ENCODE peak calls at places on chromosomes 3 and 15, in seven cellular contexts. Z is breast epithelium, H is sigmoid colon, Y is adrenal gland, U is HCT116, S is upper lobe of left lung, I is heart left ventricle. X is an unnamed sample.

GRCh38 chr3:72050048-72050632 is 265.2 kb upstream of the PROK2 start:
- DNase-seq in S (no peak), Z (no peak), U (no peak), Y (no peak), H (no peak), I (no peak), X (no peak)

GRCh38 chr3:56001991-56002390 is 466.3 kb downstream of the ERC2 start:
- DNase-seq in H (no peak), S (no peak), I (no peak), U (no peak), Z (no peak), Y (no peak), X (no peak)

GRCh38 chr3:43273429-43273828 is 12.9 kb upstream of the SNRK start:
- DNase-seq in S (no peak), Y (no peak), U (no peak), H (no peak), I (no peak), Z (no peak), X (no peak)

GRCh38 chr3:80297720-80298119 is 529.9 kb upstream of the ROBO1 start:
- DNase-seq in Z (no peak), Y (no peak), S (no peak), U (no peak), I (no peak), H (no peak), X (no peak)

GRCh38 chr3:52441122-52441771 is 3.7 kb downstream of the SEMA3G start:
- DNase-seq in I (no peak), Y (no peak), H (peak; percentile 51), U (no peak), S (no peak), Z (no peak), X (no peak)

GRCh38 chr3:10505050-10505790 is at the start of gene ATP2B2:
- DNase-seq in H (no peak), S (no peak), I (no peak), Z (no peak), U (no peak), Y (no peak), X (no peak)

GRCh38 chr3:129278970-129279906 is 568 bp downstream of the HMCES start:
- DNase-seq in S (peak; percentile 36), Z (no peak), I (no peak), U (peak; percentile 10), H (peak; percentile 75), Y (peak; percentile 41), X (no peak)

GRCh38 chr3:45092132-45093031 is 53.8 kb downstream of the CDCP1 start:
- DNase-seq in Y (no peak), S (no peak), Z (no peak), H (no peak), I (no peak), U (peak; percentile 52), X (no peak)

GRCh38 chr15:44447772-44448376 is 20.4 kb downstream of the CTDSPL2 start:
- DNase-seq in H (no peak), U (no peak), Z (no peak), I (no peak), S (no peak), Y (no peak), X (no peak)

GRCh38 chr3:192133271-192133670 is 594.1 kb downstream of the FGF12 start:
- DNase-seq in Z (no peak), S (no peak), I (no peak), H (no peak), Y (no peak), U (no peak), X (no peak)

GRCh38 chr15:63463030-63463429 is 41.4 kb upstream of the USP3 start:
- DNase-seq in S (no peak), Z (no peak), U (no peak), Y (no peak), I (no peak), H (no peak), X (no peak)

GRCh38 chr3:23873941-23874340 is 42.8 kb downstream of the NKIRAS1 start:
- DNase-seq in Y (no peak), Z (no peak), I (no peak), S (no peak), U (no peak), H (no peak), X (no peak)

GRCh38 chr3:25156526-25157075 is 271.5 kb upstream of the RARB start:
- DNase-seq in I (no peak), H (no peak), Z (no peak), S (no peak), U (no peak), Y (no peak), X (no peak)

GRCh38 chr3:114319453-114319852 is 25.6 kb downstream of the TIGIT start:
- DNase-seq in I (no peak), H (no peak), Z (no peak), Y (no peak), U (no peak), S (no peak), X (no peak)

GRCh38 chr3:45595364-45596154 is 1.0 kb downstream of the LIMD1 start:
- DNase-seq in I (peak; percentile 67), U (no peak), Z (no peak), S (no peak), Y (peak; percentile 30), H (peak; percentile 76), X (peak; percentile 78)

GRCh38 chr15:80974914-80975313 is 14.7 kb downstream of the MESD start:
- DNase-seq in I (no peak), H (no peak), Z (no peak), S (no peak), Y (no peak), U (no peak), X (no peak)

GRCh38 chr15:98853593-98854420 is 153.8 kb downstream of the PGPEP1L start:
- DNase-seq in H (peak; percentile 75), S (peak; percentile 62), I (no peak), U (no peak), Y (no peak), Z (no peak), X (no peak)

GRCh38 chr15:41507820-41508290 is 5.8 kb downstream of the LTK start:
- DNase-seq in Z (peak; percentile 90), S (no peak), H (no peak), I (peak; percentile 63), U (no peak), Y (peak; percentile 72), X (no peak)

DNA sequence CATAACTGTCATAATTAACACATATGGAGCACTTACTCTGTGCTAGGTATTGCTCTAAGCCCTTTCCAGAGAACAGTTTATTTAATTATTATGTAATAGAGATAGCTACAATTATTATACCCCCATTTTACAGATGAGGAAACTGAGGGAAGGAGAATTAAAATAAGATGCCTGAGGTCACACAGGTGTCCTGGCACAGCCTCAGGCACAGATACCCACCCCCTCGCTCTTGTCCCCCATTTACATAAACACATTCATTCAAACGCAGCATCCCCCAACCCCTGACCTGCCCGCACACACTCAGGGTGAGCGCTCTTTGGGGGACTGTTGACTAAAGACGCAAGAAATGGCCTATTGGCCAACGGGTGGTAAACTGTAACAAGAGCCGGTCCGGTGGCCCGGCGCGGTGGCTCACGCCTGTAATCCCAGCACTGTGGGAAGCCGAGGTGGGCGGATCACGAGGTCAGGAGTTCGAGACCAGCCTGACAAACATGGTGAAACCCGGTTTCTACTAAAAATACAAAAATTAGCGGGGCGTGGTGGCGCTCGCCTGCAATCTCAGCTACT is 2.1 kb upstream of the ISL2 start:
- DNase-seq in Z (no peak), S (no peak), H (no peak), Y (no peak), I (no peak), U (no peak), X (no peak)
- TF ChIP-seq POLR2A in Z (no peak), S (no peak), H (no peak), Y (no peak), I (no peak), U (no peak), X (no peak)

DNA sequence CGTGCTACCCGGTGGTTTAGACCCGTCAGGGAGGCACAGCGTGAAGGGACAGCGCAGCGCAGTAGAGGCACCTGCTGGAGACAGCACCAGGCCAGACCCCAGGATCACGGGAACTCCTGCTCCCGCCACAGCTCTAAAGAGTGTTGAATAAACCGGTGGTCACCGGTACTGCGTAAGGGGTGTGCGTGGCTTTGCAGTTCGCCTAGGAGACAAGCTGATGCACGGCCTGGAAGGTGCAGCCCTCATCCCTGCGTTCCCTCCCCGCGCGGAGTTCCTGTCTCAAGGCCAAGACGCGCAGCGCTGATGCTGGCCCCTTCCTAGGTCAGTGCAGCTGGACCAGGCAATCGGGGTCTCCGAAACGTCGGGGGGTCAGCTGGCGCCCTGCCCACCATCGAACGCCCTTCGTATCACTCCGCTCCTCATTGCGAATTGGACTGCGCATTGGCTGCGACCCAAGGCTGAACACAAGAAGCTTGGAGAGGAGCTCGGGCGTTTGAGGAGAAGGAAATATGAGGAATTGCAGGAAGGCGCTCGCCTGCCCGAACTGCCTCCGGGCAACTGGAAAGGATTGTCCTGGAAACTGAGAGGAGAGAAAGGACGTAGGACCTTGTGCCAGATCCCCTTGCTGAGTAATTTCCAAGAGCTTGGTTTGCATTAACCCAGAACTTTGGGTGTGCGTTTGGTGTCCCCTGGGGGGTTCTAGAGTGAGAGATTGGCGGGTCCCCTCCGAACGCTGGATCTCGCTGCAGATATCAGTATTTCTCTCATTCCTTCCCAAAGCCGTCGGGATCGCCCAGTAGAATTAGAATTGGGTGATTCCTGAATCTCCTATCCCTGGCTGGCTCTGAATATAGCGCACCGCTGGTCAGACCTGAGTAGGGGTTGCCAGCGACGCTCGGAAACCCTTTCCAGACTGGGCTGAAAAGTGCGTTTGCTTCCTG is 2.3 kb upstream of the SOX14 start:
- DNase-seq in H (no peak), U (no peak), S (no peak), Y (no peak), Z (no peak), I (no peak), X (no peak)
- H3K9me3 ChIP-seq in H (no peaks in the 10 kb centered on the region), U (no peaks in the 10 kb centered on the region), S (no peaks in the 10 kb centered on the region), Y (no peaks in the 10 kb centered on the region), Z (no peaks in the 10 kb centered on the region), I (no peaks in the 10 kb centered on the region), X (no peaks in the 10 kb centered on the region)

DNA sequence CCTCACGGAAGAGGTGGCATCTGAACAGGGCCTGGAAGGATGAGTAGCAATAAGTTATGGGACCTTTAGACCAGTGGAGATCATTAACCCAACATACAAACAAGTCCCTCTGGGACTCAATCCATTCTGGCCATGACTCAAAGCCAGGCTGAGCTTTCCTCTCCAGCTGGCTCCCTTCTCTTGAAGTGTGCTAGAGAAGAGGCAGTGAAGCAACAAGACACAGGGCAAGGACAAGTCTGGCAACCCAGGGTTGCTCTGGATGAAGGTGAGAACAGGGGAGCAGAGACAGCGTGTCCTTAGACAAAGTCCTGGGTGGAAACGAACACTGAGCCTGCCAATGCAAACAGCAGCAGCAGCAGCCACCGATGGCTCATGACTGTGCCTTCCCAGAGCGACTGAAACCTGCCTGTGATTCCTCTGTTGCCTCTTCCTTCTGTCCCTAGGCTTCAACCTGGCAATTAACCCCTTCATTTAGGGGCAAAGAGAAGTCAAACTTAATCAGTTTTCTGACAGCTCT is 86.8 kb downstream of the BDH1 start:
- DNase-seq in H (no peak), Z (no peak), U (no peak), S (no peak), I (no peak), Y (peak; percentile 32), X (no peak)
- TF ChIP-seq POLR2A in H (no peak), Z (no peak), U (no peak), S (no peak), I (no peak), Y (no peak), X (no peak)

DNA sequence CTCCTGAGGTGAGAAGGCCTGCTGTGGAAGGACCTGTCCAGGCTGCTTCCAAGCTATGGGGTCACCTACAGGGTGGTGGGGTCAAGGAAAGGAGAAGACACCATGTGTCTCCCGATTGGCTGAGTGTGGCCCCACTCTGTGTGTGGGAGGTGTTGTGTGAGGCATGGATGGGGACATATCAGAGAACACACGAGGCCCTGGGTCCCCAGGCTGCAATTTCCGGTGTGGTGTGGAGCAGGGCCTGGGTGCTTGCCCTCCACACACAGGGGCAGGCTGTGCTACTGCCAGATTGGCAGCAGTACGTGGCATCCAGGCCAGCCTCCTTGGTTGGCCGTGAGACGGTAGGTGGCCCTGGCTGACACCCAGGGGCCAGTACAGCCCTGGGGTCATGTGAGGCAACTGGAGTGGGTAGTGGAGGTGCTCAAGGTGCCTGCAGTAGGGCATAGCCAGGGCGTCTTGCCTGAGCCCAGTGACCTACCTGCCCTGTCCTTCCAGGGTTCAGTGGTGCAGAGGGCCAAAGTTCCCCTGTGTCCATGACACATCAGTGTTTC is 233.8 kb downstream of the SNRPN start:
- DNase-seq in I (no peak), Y (no peak), U (no peak), S (no peak), H (no peak), Z (no peak), X (no peak)
- H3K9me3 ChIP-seq in I (peaks cover 50% of the 10 kb centered on the region), Y (no peaks in the 10 kb centered on the region), U (no peaks in the 10 kb centered on the region), S (no peaks in the 10 kb centered on the region), H (peaks cover 5% of the 10 kb centered on the region), Z (peaks cover 95% of the 10 kb centered on the region), X (no peaks in the 10 kb centered on the region)

X was measured in gastrocnemius medialis.